ENCODE peak calls at places on chromosomes 5 and 9, in nine cellular contexts. T is GM06990, W is OCI-LY7, A is fibroblast of lung, P is MM.1S, V is Calu3, K is gastrocnemius medialis, B is pancreas, Y is astrocyte of the spinal cord. U is an unnamed sample.

GRCh38 chr5:146520731-146521130 is 4.7 kb upstream of the GPR151 start:
- DNase-seq in P (no peak), Y (no peak), T (no peak), A (peak), B (no peak), W (no peak), V (no peak), K (no peak), U (no peak)

GRCh38 chr9:16133556-16134227 is 580.8 kb downstream of the CCDC171 start:
- DNase-seq in Y (peak), A (peak), W (peak), T (peak), P (peak), B (peak), K (peak), V (peak), U (peak)

GRCh38 chr9:15927131-15927530 is 374.3 kb downstream of the CCDC171 start:
- DNase-seq in B (no peak), K (no peak), W (no peak), A (peak), T (no peak), V (no peak), P (no peak), Y (peak), U (no peak)

GRCh38 chr5:155459889-155460500 is 446.4 kb downstream of the KIF4B start:
- DNase-seq in K (no peak), B (no peak), A (no peak), P (no peak), Y (no peak), V (no peak), T (no peak), W (no peak), U (no peak)

GRCh38 chr9:131593936-131594665 is 48.8 kb downstream of the PRRT1B start:
- DNase-seq in W (no peak), V (no peak), A (no peak), B (no peak), K (peak), T (no peak), Y (no peak), P (no peak), U (no peak)

GRCh38 chr5:147701468-147701867 is 81.1 kb downstream of the JAKMIP2 start:
- DNase-seq in K (no peak), P (no peak), W (no peak), A (no peak), V (no peak), B (no peak), Y (no peak), T (no peak), U (no peak)

GRCh38 chr5:37787742-37788141 is 52.1 kb downstream of the GDNF start:
- DNase-seq in K (no peak), P (no peak), T (no peak), Y (no peak), A (peak), W (no peak), V (no peak), B (no peak), U (no peak)

GRCh38 chr9:101465330-101465915 is 29.8 kb upstream of the ALDOB start:
- DNase-seq in V (peak), P (no peak), W (peak), K (no peak), Y (peak), B (peak), A (peak), T (no peak), U (no peak)

GRCh38 chr9:87678650-87679355 is 47.1 kb upstream of the CTSL start:
- DNase-seq in T (no peak), B (peak), P (peak), V (peak), K (peak), A (peak), W (peak), Y (peak), U (peak)

GRCh38 chr9:85040806-85041575 is 371.5 kb downstream of the NTRK2 start:
- DNase-seq in V (no peak), Y (peak), T (no peak), K (no peak), B (peak), P (no peak), A (peak), W (no peak), U (no peak)

GRCh38 chr5:77355751-77356150 is 136.4 kb downstream of the WDR41 start:
- DNase-seq in Y (no peak), K (no peak), B (no peak), V (no peak), W (no peak), P (no peak), A (no peak), T (no peak), U (no peak)

GRCh38 chr5:77354454-77354853 is 137.7 kb downstream of the WDR41 start:
- DNase-seq in P (no peak), V (no peak), A (no peak), W (no peak), Y (no peak), T (no peak), K (no peak), B (no peak), U (no peak)

GRCh38 chr5:77358566-77359205 is 133.4 kb downstream of the WDR41 start:
- DNase-seq in A (peak), P (no peak), W (no peak), B (no peak), Y (peak), V (no peak), K (no peak), T (no peak), U (no peak)

GRCh38 chr5:77355074-77355473 is 137.0 kb downstream of the WDR41 start:
- DNase-seq in K (no peak), Y (no peak), A (no peak), W (no peak), P (no peak), V (no peak), B (no peak), T (no peak), U (no peak)

DNA sequence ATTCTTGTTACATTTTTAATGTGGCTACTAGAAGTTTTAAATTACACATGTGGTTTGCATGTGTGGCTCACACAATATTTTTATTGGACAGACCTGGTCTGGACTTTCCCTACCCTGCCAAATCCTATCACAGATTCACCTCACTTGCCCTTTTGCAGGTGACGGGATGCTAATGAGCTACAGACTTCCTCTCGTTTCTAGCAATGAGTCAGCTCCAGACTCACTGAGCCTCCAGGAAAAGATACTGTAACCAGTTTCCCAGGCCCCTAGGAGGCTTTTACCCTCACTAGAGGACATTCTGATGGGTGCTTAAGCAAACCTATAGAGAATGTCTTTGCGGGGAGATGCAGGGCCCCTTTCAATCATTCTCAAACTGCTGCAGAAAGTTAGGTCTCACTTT is 135.4 kb downstream of the WDR41 start:
- DNase-seq in P (no peak), K (no peak), T (peak), W (no peak), B (no peak), V (peak), Y (peak), A (peak), U (peak)
- TF ChIP-seq CTCF in P (no peak), K (no peak), T (no peak), W (no peak), B (no peak), V (no peak), Y (no peak), A (no peak), U (no peak)

GRCh38 chr5:168947212-168947868 is 353.6 kb downstream of the SLIT3 start:
- DNase-seq in Y (peak), V (peak), B (no peak), T (peak), P (peak), A (peak), K (no peak), W (peak), U (peak)

GRCh38 chr5:168943485-168943884 is 357.5 kb downstream of the SLIT3 start:
- DNase-seq in V (no peak), T (no peak), B (no peak), P (no peak), Y (no peak), K (no peak), A (no peak), W (no peak), U (no peak)

GRCh38 chr5:168943999-168944398 is 356.9 kb downstream of the SLIT3 start:
- DNase-seq in B (no peak), K (no peak), Y (no peak), T (no peak), V (no peak), P (no peak), W (no peak), A (no peak), U (no peak)

GRCh38 chr5:168948746-168949145 is 352.2 kb downstream of the SLIT3 start:
- DNase-seq in P (no peak), A (no peak), V (no peak), Y (no peak), T (no peak), B (no peak), K (no peak), W (no peak), U (no peak)

GRCh38 chr5:168946363-168946762 is 354.6 kb downstream of the SLIT3 start:
- DNase-seq in K (no peak), P (no peak), A (no peak), B (no peak), W (no peak), V (no peak), Y (no peak), T (no peak), U (no peak)
- TF ChIP-seq CTCF in K (no peak), P (no peak), A (no peak), B (no peak), W (peak), V (no peak), Y (peak), T (peak), U (peak)

GRCh38 chr5:135883441-135883840 is 12.2 kb downstream of the IL9 start:
- DNase-seq in P (peak), T (no peak), A (no peak), K (no peak), Y (no peak), B (no peak), V (peak), W (peak), U (peak)
- TF ChIP-seq CTCF in P (peak), T (peak), A (no peak), K (no peak), Y (peak), B (no peak), V (no peak), W (peak), U (peak)

GRCh38 chr9:133375116-133375723 is 640 bp downstream of the SURF4 start:
- DNase-seq in W (peak), A (peak), Y (peak), T (peak), P (peak), B (no peak), V (peak), K (no peak), U (peak)
- TF ChIP-seq CTCF in W (peak), A (no peak), Y (peak), T (peak), P (peak), B (no peak), V (no peak), K (no peak), U (no peak)

GRCh38 chr5:6503342-6503741 is 54.7 kb downstream of the UBE2QL1 start:
- DNase-seq in K (no peak), P (no peak), A (no peak), T (no peak), B (no peak), Y (no peak), W (no peak), V (no peak), U (no peak)
- TF ChIP-seq CTCF in K (no peak), P (no peak), A (no peak), T (no peak), B (no peak), Y (no peak), W (no peak), V (no peak), U (no peak)

DNA sequence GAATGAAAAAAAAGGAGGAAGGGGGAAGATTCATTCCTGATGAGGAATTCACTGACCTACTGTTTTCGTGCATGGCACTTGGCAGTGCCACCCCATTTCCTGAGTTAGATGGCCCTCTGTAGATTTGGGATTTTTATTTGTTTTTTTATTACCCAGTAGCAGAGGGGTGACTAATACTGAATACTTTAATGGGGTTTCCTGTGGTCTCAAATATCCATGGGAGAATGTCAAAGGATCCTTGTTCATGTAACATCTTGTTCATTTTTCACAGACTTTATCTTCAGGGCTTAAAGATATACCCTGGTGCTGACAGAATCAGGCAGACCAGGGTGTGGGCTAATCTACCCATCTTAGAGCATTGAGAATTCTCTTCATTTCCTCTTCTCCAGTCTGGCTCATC is 93.0 kb downstream of the MAMDC2 start:
- DNase-seq in B (no peak), A (peak), W (no peak), K (no peak), V (no peak), P (no peak), T (no peak), Y (peak), U (no peak)
- TF ChIP-seq CTCF in B (no peak), A (no peak), W (no peak), K (no peak), V (no peak), P (no peak), T (no peak), Y (no peak), U (no peak)

GRCh38 chr5:114447084-114447773 is 85.4 kb downstream of the KCNN2 start:
- DNase-seq in T (no peak), W (peak), B (no peak), K (no peak), V (no peak), Y (no peak), P (peak), A (no peak), U (no peak)
- TF ChIP-seq CTCF in T (peak), W (peak), B (peak), K (no peak), V (peak), Y (peak), P (peak), A (peak), U (no peak)